ENCODE peak calls at places on chromosome 2, in nine cellular contexts. R is thoracic aorta, P is upper lobe of right lung, F is prostate gland, V is GM23248, M is psoas muscle, N is kidney, H is stomach, J is keratinocyte. Z is an unnamed sample.
A peak's percentile ranks its signal among the peaks of the same experiment; 100 is the strongest.

GRCh38 chr2:183024701-183025100 is 13.6 kb downstream of the NCKAP1 start:
- DNase-seq in R (no peak), P (no peak), F (no peak), V (peak; percentile 42), M (no peak), N (no peak), H (no peak), J (no peak), Z (no peak)

GRCh38 chr2:58427572-58428285 is 186.6 kb upstream of the FANCL start:
- DNase-seq in R (no peak), P (no peak), F (no peak), V (peak; percentile 57), M (no peak), N (peak; percentile 41), H (peak; percentile 28), J (no peak), Z (peak; percentile 43)

GRCh38 chr2:232085179-232085578 is 123.7 kb downstream of the DIS3L2 start:
- DNase-seq in R (no peak), P (no peak), F (no peak), V (no peak), M (no peak), N (no peak), H (no peak), J (no peak), Z (no peak)

GRCh38 chr2:198697218-198697617 is 760.5 kb downstream of the SATB2 start:
- DNase-seq in R (no peak), P (no peak), F (no peak), V (no peak), M (no peak), N (no peak), H (no peak), J (no peak), Z (no peak)

GRCh38 chr2:222610746-222611145 is 45.1 kb downstream of the FARSB start:
- DNase-seq in R (no peak), P (no peak), F (no peak), V (peak; percentile 8), M (no peak), N (no peak), H (no peak), J (no peak), Z (no peak)

GRCh38 chr2:195575879-195576391 is 81.1 kb upstream of the SLC39A10 start:
- DNase-seq in R (no peak), P (no peak), F (no peak), V (peak; percentile 89), M (no peak), N (no peak), H (no peak), J (no peak), Z (no peak)

GRCh38 chr2:180000434-180000833 is 6.7 kb downstream of the CWC22 start:
- DNase-seq in R (no peak), P (no peak), F (no peak), V (peak; percentile 39), M (no peak), N (no peak), H (no peak), J (no peak), Z (no peak)

GRCh38 chr2:119647440-119648169 is 31.4 kb upstream of the TMEM177 start:
- DNase-seq in R (peak; percentile 11), P (no peak), F (no peak), V (peak; percentile 45), M (no peak), N (no peak), H (no peak), J (no peak), Z (no peak)

GRCh38 chr2:16312771-16313170 is 352.9 kb downstream of the CYRIA start:
- DNase-seq in R (no peak), P (no peak), F (no peak), V (no peak), M (no peak), N (no peak), H (no peak), J (no peak), Z (no peak)

GRCh38 chr2:15734871-15735737 is 143.4 kb downstream of the DDX1 start:
- DNase-seq in R (no peak), P (no peak), F (no peak), V (no peak), M (no peak), N (no peak), H (no peak), J (no peak), Z (no peak)

GRCh38 chr2:71612581-71613520 is 159.5 kb downstream of the DYSF start:
- DNase-seq in R (no peak), P (peak; percentile 51), F (no peak), V (no peak), M (peak; percentile 9), N (peak; percentile 42), H (peak; percentile 13), J (no peak), Z (peak; percentile 14)

GRCh38 chr2:235026137-235026536 is 74.3 kb downstream of the SH3BP4 start:
- DNase-seq in R (no peak), P (peak; percentile 16), F (peak; percentile 91), V (peak; percentile 93), M (no peak), N (peak; percentile 49), H (peak; percentile 61), J (peak; percentile 98), Z (no peak)

GRCh38 chr2:48479923-48480322 is 50.0 kb upstream of the STON1 start:
- DNase-seq in R (no peak), P (no peak), F (no peak), V (no peak), M (no peak), N (no peak), H (no peak), J (no peak), Z (no peak)

GRCh38 chr2:128379021-128380005 is 60.6 kb upstream of the HS6ST1 start:
- DNase-seq in R (no peak), P (peak; percentile 73), F (peak; percentile 82), V (peak; percentile 68), M (no peak), N (peak; percentile 76), H (peak; percentile 33), J (no peak), Z (peak; percentile 67)

GRCh38 chr2:40049782-40050181 is 270.7 kb upstream of the THUMPD2 start:
- DNase-seq in R (no peak), P (no peak), F (no peak), V (peak; percentile 2), M (no peak), N (no peak), H (no peak), J (no peak), Z (no peak)

GRCh38 chr2:144402282-144402681 is 117.6 kb downstream of the ZEB2 start:
- DNase-seq in R (no peak), P (peak; percentile 63), F (no peak), V (no peak), M (no peak), N (peak; percentile 66), H (no peak), J (no peak), Z (peak; percentile 53)

GRCh38 chr2:37771600-37772088 is 100.2 kb upstream of the CDC42EP3 start:
- DNase-seq in R (no peak), P (no peak), F (no peak), V (peak; percentile 79), M (no peak), N (no peak), H (no peak), J (no peak), Z (no peak)
- H3K27ac ChIP-seq in R (no peak overlapping the region), P (no peak overlapping the region), F (peak overlapping the region; percentile 36), V (peak overlapping the region; percentile 73), M (no peak overlapping the region), N (no peak overlapping the region), H (no peak overlapping the region), J (no peak overlapping the region), Z (no peak overlapping the region)

DNA sequence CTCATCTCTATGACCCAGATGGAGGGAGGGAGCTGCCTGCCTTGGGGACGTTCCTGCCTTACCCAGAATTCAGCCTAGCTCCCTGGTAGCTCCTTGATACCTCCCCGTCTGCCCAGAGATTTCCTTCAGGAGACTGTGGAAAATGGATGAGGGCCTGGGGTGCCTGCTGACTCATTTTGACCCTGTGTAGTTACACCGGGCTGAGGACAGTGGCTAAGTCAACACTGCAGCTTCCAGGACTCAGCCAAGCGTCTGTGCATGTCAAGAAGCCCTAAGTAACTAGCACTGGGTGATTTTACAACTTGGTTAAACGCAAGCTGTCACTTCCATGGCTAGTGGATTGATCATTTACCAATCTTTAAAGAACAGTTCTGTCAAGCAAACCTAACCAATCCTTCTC is 23.3 kb upstream of the EPAS1 start:
- DNase-seq in R (no peak), P (no peak), F (no peak), V (no peak), M (no peak), N (no peak), H (no peak), J (no peak), Z (no peak)
- H3K4me1 ChIP-seq in R (peaks cover 12% of the 10 kb centered on the region), P (peaks cover 27% of the 10 kb centered on the region), F (no peaks in the 10 kb centered on the region), V (peaks cover 15% of the 10 kb centered on the region), M (peaks cover 5% of the 10 kb centered on the region), N (peaks cover 5% of the 10 kb centered on the region), H (no peaks in the 10 kb centered on the region), J (peaks cover 9% of the 10 kb centered on the region), Z (peaks cover 31% of the 10 kb centered on the region)

DNA sequence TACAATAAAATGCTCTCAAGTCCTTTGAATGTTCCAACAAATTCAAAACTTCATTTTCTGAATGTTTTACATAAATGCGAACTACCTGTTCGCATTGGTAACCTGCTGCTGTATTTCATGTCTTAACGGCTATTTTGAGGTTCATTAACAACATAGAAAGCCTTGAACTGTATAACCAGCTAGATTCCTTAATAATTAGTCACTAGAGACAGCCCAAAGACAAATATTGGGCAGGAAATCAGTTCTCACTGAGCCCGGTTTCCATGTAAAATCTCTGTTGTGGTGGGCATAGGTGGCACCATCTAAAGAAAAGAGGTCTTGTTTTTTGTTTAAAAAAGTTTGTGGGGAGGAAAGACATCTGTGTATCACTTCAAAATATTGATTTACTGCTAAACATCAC is 29.2 kb downstream of the PDIA6 start:
- DNase-seq in R (no peak), P (no peak), F (no peak), V (no peak), M (no peak), N (no peak), H (no peak), J (no peak), Z (no peak)
- H3K36me3 ChIP-seq in R (peaks cover 55% of the 10 kb centered on the region), P (peaks cover 92% of the 10 kb centered on the region), F (peaks cover 18% of the 10 kb centered on the region), V (peaks cover 52% of the 10 kb centered on the region), M (peaks cover 19% of the 10 kb centered on the region), N (peaks cover 46% of the 10 kb centered on the region), H (peaks cover 97% of the 10 kb centered on the region), J (peaks cover 38% of the 10 kb centered on the region), Z (peaks cover 92% of the 10 kb centered on the region)

GRCh38 chr2:53231908-53232307 is 535.7 kb upstream of the CHAC2 start:
- DNase-seq in R (no peak), P (no peak), F (no peak), V (no peak), M (no peak), N (no peak), H (no peak), J (no peak), Z (no peak)
- H3K27ac ChIP-seq in R (no peak overlapping the region), P (no peak overlapping the region), F (no peak overlapping the region), V (no peak overlapping the region), M (no peak overlapping the region), N (no peak overlapping the region), H (no peak overlapping the region), J (no peak overlapping the region), Z (no peak overlapping the region)

GRCh38 chr2:155846249-155846648 is 486.3 kb downstream of the NR4A2 start:
- DNase-seq in R (no peak), P (no peak), F (no peak), V (no peak), M (no peak), N (no peak), H (no peak), J (no peak), Z (no peak)
- H3K4me1 ChIP-seq in R (no peaks in the 10 kb centered on the region), P (no peaks in the 10 kb centered on the region), F (no peaks in the 10 kb centered on the region), V (no peaks in the 10 kb centered on the region), M (no peaks in the 10 kb centered on the region), N (no peaks in the 10 kb centered on the region), H (peaks cover 10% of the 10 kb centered on the region), J (no peaks in the 10 kb centered on the region), Z (no peaks in the 10 kb centered on the region)

Z was measured in lower lobe of right lung.